ENCODE peak calls at places on chromosomes 7 and 10, in four cellular contexts. One of them, this sample, is unnamed.

GRCh38 chr10:121900443-121901174 is 27.2 kb downstream of the ATE1 start:
- DNase-seq in OCI-LY7: peak; percentile 69
- DNase-seq in sigmoid colon: no peak
- DNase-seq in Peyer's patch: no peak
- DNase-seq in this sample: peak; percentile 67

GRCh38 chr7:5348134-5349004 is 65.6 kb downstream of the SLC29A4 start:
- DNase-seq in OCI-LY7: no peak
- DNase-seq in sigmoid colon: no peak
- DNase-seq in Peyer's patch: no peak
- DNase-seq in this sample: no peak

GRCh38 chr10:42755028-42755451 is 27.6 kb upstream of the BMS1 start:
- DNase-seq in sigmoid colon: no peak
- DNase-seq in OCI-LY7: no peak
- DNase-seq in Peyer's patch: no peak
- DNase-seq in this sample: no peak

GRCh38 chr7:130966246-130967009 is 232.4 kb upstream of the KLF14 start:
- DNase-seq in sigmoid colon: no peak
- DNase-seq in OCI-LY7: no peak
- DNase-seq in Peyer's patch: no peak
- DNase-seq in this sample: no peak

GRCh38 chr7:83957333-83957732 is 237.3 kb downstream of the SEMA3A start:
- DNase-seq in OCI-LY7: no peak
- DNase-seq in Peyer's patch: no peak
- DNase-seq in sigmoid colon: no peak
- DNase-seq in this sample: no peak

GRCh38 chr10:14186245-14186644 is 144.5 kb downstream of the FRMD4A start:
- DNase-seq in Peyer's patch: no peak
- DNase-seq in OCI-LY7: peak; percentile 9
- DNase-seq in sigmoid colon: no peak
- DNase-seq in this sample: no peak

GRCh38 chr10:101840741-101841453 is 2.7 kb downstream of the KCNIP2 start:
- DNase-seq in sigmoid colon: peak; percentile 80
- DNase-seq in OCI-LY7: peak; percentile 75
- DNase-seq in Peyer's patch: peak; percentile 83
- DNase-seq in this sample: peak; percentile 66

GRCh38 chr7:134514663-134515062 is 12.7 kb upstream of the AKR1B10 start:
- DNase-seq in sigmoid colon: no peak
- DNase-seq in Peyer's patch: no peak
- DNase-seq in OCI-LY7: peak; percentile 77
- DNase-seq in this sample: peak; percentile 76

GRCh38 chr7:37054631-37055300 is 330.5 kb upstream of the AOAH start:
- DNase-seq in OCI-LY7: no peak
- DNase-seq in sigmoid colon: no peak
- DNase-seq in Peyer's patch: no peak
- DNase-seq in this sample: no peak

GRCh38 chr7:135645296-135645904 is 16.9 kb upstream of the STMP1 start:
- DNase-seq in OCI-LY7: peak; percentile 66
- DNase-seq in sigmoid colon: no peak
- DNase-seq in Peyer's patch: no peak
- DNase-seq in this sample: no peak

GRCh38 chr10:78330884-78331283 is 297.2 kb downstream of the RPS24 start:
- DNase-seq in sigmoid colon: no peak
- DNase-seq in Peyer's patch: no peak
- DNase-seq in OCI-LY7: no peak
- DNase-seq in this sample: no peak

GRCh38 chr10:65952086-65952485 is 973.8 kb upstream of the LRRTM3 start:
- DNase-seq in OCI-LY7: no peak
- DNase-seq in Peyer's patch: no peak
- DNase-seq in sigmoid colon: no peak
- DNase-seq in this sample: no peak
- H3K27ac ChIP-seq in OCI-LY7: no peak overlapping the region
- H3K27ac ChIP-seq in Peyer's patch: no peak overlapping the region
- H3K27ac ChIP-seq in sigmoid colon: no peak overlapping the region
- H3K27ac ChIP-seq in this sample: no peak overlapping the region

GRCh38 chr7:139068543-139069399 is 32.9 kb upstream of the ZC3HAV1L start:
- DNase-seq in OCI-LY7: no peak
- DNase-seq in Peyer's patch: no peak
- DNase-seq in sigmoid colon: no peak
- DNase-seq in this sample: no peak

GRCh38 chr7:139075031-139075652 is 34.4 kb downstream of the ZC3HAV1 start:
- DNase-seq in Peyer's patch: peak; percentile 52
- DNase-seq in sigmoid colon: peak; percentile 86
- DNase-seq in OCI-LY7: peak; percentile 80
- DNase-seq in this sample: peak; percentile 64

GRCh38 chr7:139075871-139076686 is 33.4 kb downstream of the ZC3HAV1 start:
- DNase-seq in OCI-LY7: no peak
- DNase-seq in Peyer's patch: no peak
- DNase-seq in sigmoid colon: no peak
- DNase-seq in this sample: no peak

GRCh38 chr7:139066315-139066714 is 30.5 kb upstream of the ZC3HAV1L start:
- DNase-seq in Peyer's patch: no peak
- DNase-seq in sigmoid colon: no peak
- DNase-seq in OCI-LY7: no peak
- DNase-seq in this sample: no peak

DNA sequence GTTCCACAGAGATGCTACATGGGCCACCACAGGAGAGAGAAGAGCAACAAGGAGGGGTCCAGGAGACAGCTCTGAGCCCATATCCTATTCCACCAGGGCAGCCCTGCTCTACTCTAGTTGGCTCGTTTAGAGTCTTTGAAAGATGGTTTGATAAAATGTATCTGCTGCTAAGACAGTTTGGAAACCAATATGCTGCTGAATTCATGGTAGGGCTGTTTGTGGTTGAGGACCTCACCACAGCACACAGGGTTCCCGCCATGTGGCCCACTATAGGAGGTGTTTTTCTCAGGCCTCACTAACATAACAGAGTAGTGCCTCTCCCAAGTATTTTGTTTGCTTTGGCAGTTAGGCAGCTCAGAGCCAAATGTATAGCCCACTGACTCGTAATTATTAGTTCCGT is 35.8 kb upstream of the ZC3HAV1L start:
- DNase-seq in sigmoid colon: no peak
- DNase-seq in OCI-LY7: no peak
- DNase-seq in Peyer's patch: no peak
- DNase-seq in this sample: no peak
- H3K4me3 ChIP-seq in sigmoid colon: no peak overlapping the region
- H3K4me3 ChIP-seq in OCI-LY7: no peak overlapping the region
- H3K4me3 ChIP-seq in Peyer's patch: no peak overlapping the region
- H3K4me3 ChIP-seq in this sample: no peak overlapping the region

DNA sequence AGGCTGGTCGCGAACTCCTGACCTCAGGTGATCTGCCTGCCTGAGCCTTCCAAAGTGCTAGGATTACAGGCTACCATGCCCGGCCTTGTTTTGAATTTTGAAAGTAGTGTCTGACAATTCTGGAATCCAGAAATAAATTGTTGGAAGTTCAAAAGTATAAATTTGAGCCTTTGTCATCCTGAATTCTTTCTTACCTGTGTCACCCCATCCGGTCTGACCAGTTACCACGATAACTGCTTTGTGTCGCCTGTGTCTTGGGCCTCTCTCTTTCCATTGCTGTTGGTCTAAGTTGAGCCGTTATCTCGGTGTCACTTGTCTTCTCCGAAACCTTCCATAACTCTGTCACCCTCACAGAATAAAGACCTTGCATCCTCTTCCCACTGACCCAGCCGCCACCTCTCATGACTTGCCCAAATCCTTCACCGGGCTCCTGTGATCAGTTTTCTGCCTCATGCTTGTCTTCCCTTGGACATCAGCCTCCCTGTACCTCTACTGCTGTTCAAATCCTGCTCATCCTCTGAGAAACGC is 18.6 kb downstream of the CUL1 start:
- DNase-seq in Peyer's patch: no peak
- DNase-seq in OCI-LY7: no peak
- DNase-seq in sigmoid colon: no peak
- DNase-seq in this sample: no peak
- H3K27ac ChIP-seq in Peyer's patch: no peak overlapping the region
- H3K27ac ChIP-seq in OCI-LY7: no peak overlapping the region
- H3K27ac ChIP-seq in sigmoid colon: no peak overlapping the region
- H3K27ac ChIP-seq in this sample: no peak overlapping the region

GRCh38 chr7:127667751-127668530 is 15.9 kb downstream of the SND1 start:
- DNase-seq in sigmoid colon: no peak
- DNase-seq in Peyer's patch: no peak
- DNase-seq in OCI-LY7: no peak
- DNase-seq in this sample: no peak

GRCh38 chr7:127671341-127671740 is 19.3 kb downstream of the SND1 start:
- DNase-seq in Peyer's patch: no peak
- DNase-seq in sigmoid colon: no peak
- DNase-seq in OCI-LY7: no peak
- DNase-seq in this sample: no peak

GRCh38 chr7:127666602-127667001 is 14.6 kb downstream of the SND1 start:
- DNase-seq in OCI-LY7: no peak
- DNase-seq in sigmoid colon: no peak
- DNase-seq in Peyer's patch: no peak
- DNase-seq in this sample: no peak

GRCh38 chr7:127667017-127667670 is 15.2 kb downstream of the SND1 start:
- DNase-seq in sigmoid colon: no peak
- DNase-seq in Peyer's patch: no peak
- DNase-seq in OCI-LY7: no peak
- DNase-seq in this sample: no peak

DNA sequence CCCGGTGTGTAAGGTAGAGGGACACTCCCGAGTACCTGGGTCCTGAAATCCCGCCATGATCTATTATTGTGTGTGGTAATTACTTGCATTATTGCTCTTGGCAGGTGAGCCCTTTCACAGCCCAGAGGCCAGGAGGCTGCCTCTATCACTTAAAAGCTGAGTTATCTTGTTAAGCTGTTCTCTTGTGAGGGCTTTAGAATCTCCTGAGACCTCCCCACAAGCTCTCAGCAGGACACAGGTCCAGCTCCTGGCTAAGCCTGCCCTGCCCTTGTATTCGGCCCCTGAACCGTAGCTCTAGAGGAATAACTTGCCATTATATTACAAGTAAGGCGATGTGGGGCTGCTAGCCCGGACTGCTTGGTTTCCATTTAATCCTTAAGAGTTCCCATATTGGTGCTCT is 13.9 kb downstream of the SND1 start:
- DNase-seq in sigmoid colon: no peak
- DNase-seq in Peyer's patch: no peak
- DNase-seq in OCI-LY7: no peak
- DNase-seq in this sample: no peak
- H3K4me3 ChIP-seq in sigmoid colon: no peak overlapping the region
- H3K4me3 ChIP-seq in Peyer's patch: no peak overlapping the region
- H3K4me3 ChIP-seq in OCI-LY7: no peak overlapping the region
- H3K4me3 ChIP-seq in this sample: no peak overlapping the region

DNA sequence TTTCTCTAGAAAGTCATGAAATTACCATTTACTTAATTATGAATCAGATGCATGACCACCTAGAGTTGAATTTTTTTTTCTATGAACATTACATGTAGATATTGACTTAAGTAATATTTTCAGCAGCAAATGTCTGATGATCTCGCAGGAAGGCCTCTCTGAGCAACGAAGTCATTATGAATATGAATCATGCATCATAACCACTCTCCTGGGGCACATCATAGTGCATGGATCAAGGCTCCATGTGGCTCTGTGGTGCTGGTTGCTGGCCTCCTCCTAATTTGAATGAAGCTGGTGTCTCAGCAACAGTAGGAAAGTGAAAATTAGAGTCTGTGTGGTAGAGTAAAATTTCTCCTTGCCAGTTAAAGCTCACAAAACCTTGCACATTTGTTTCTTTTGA is 121.4 kb upstream of the INHBA start:
- DNase-seq in OCI-LY7: no peak
- DNase-seq in Peyer's patch: no peak
- DNase-seq in sigmoid colon: no peak
- DNase-seq in this sample: no peak
- H3K27ac ChIP-seq in OCI-LY7: no peak overlapping the region
- H3K27ac ChIP-seq in Peyer's patch: no peak overlapping the region
- H3K27ac ChIP-seq in sigmoid colon: no peak overlapping the region
- H3K27ac ChIP-seq in this sample: no peak overlapping the region

GRCh38 chr10:21603721-21604120 is 69.7 kb downstream of the MLLT10 start:
- DNase-seq in OCI-LY7: no peak
- DNase-seq in sigmoid colon: no peak
- DNase-seq in Peyer's patch: no peak
- DNase-seq in this sample: no peak

GRCh38 chr10:21604651-21605050 is 70.6 kb downstream of the MLLT10 start:
- DNase-seq in Peyer's patch: no peak
- DNase-seq in OCI-LY7: no peak
- DNase-seq in sigmoid colon: no peak
- DNase-seq in this sample: no peak

GRCh38 chr10:21602313-21602712 is 68.3 kb downstream of the MLLT10 start:
- DNase-seq in sigmoid colon: no peak
- DNase-seq in Peyer's patch: no peak
- DNase-seq in OCI-LY7: no peak
- DNase-seq in this sample: no peak

GRCh38 chr10:21599582-21599981 is 65.5 kb downstream of the MLLT10 start:
- DNase-seq in OCI-LY7: no peak
- DNase-seq in Peyer's patch: no peak
- DNase-seq in sigmoid colon: no peak
- DNase-seq in this sample: no peak

DNA sequence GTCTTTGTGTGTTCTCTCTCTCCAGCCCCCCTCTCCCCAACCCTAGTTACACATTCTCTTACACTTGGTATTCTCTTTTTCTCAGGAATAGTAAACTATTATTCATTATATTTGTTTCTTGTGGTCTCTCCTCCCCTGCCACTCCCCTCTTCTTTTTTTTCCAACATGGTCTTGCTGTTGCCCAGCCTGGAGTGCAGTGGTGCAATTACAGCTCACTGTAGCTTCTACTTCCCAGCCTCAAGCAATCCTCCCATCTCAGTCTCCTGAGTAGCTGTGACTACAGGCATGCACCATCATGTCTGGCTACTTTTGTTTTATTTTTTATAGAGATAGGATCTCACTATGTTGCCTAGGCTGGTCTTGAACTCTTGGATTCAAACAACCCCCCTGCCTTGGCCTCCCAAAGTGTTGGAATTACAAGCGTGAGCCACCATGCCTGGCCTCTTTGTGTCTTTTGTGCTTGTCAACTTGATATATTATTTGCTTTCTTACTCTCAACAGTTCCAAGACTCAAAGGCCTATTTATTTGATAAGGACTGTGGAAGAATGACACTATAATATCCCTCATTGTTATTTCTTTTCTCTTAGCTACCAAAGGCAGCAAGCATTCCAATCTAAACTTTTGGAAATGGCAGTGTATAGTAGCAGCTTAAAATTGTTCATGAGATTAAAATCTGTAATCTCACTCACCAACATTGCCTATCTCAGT is 66.9 kb downstream of the MLLT10 start:
- DNase-seq in sigmoid colon: no peak
- DNase-seq in Peyer's patch: no peak
- DNase-seq in OCI-LY7: no peak
- DNase-seq in this sample: no peak
- H3K4me3 ChIP-seq in sigmoid colon: no peak overlapping the region
- H3K4me3 ChIP-seq in Peyer's patch: no peak overlapping the region
- H3K4me3 ChIP-seq in OCI-LY7: no peak overlapping the region
- H3K4me3 ChIP-seq in this sample: no peak overlapping the region

This sample was measured in CD4-positive, CD25-positive, alpha-beta regulatory T cell.